ENCODE peak calls at places on chromosomes 13 and 19, in four cellular contexts. N is colonic mucosa, W is NCI-H1048, L is DMS53. B is an unnamed sample.

GRCh38 chr19:6577410-6578125 is 13.4 kb downstream of the CD70 start:
- DNase-seq in L (no peak), W (no peak), N (peak; percentile 52), B (peak; percentile 23)

GRCh38 chr13:107301724-107302374 is 733.9 kb upstream of the ARGLU1 start:
- DNase-seq in N (no peak), W (no peak), L (peak; percentile 1), B (peak; percentile 34)

GRCh38 chr19:16441661-16442071 is 30.1 kb downstream of the EPS15L1 start:
- DNase-seq in L (peak; percentile 68), W (no peak), N (peak; percentile 37), B (peak; percentile 70)

GRCh38 chr13:46405457-46405856 is 18.4 kb upstream of the RUBCNL start:
- DNase-seq in W (no peak), N (no peak), L (peak; percentile 11), B (no peak)

GRCh38 chr13:72696590-72696989 is 30.8 kb downstream of the MZT1 start:
- DNase-seq in N (no peak), L (peak; percentile 32), W (no peak), B (peak; percentile 28)

GRCh38 chr13:95160112-95160906 is 140.9 kb downstream of the ABCC4 start:
- DNase-seq in L (peak; percentile 26), N (no peak), W (no peak), B (no peak)

GRCh38 chr19:48154003-48154402 is 16.1 kb downstream of the LIG1 start:
- DNase-seq in L (peak; percentile 31), N (no peak), W (no peak), B (peak; percentile 21)

GRCh38 chr19:1863638-1864479 is 480 bp upstream of the KLF16 start:
- DNase-seq in N (peak; percentile 90), W (peak; percentile 84), L (peak; percentile 97), B (peak; percentile 100)